ENCODE peak calls at places on chromosomes 11 and 22, in ten cellular contexts. K is GDM1; T is fibroblast of the aortic adventitia; C is SW 1271; P is iris pigment epithelial cell; H is amygdala; M is naive thymus-derived CD8-positive, alpha-beta T cell; X is posterior vena cava; Z is NCI-H1092 treated with DMSO at 0.1 percent for 48 hours; N is foreskin keratinocyte. W is an unnamed sample.

GRCh38 chr22:38172489-38173155 is 9.0 kb downstream of the PLA2G6 start:
- DNase-seq in K (peak), T (no peak), C (peak), P (no peak), H (peak), M (no peak), X (peak), Z (peak), N (no peak), W (no peak)

GRCh38 chr22:43216738-43217137 is 29.8 kb upstream of the TTLL12 start:
- DNase-seq in K (no peak), T (no peak), C (no peak), P (no peak), H (no peak), M (no peak), X (no peak), Z (no peak), N (no peak), W (no peak)

GRCh38 chr11:82988936-82989627 is 82.6 kb downstream of the RAB30 start:
- DNase-seq in K (no peak), T (no peak), C (no peak), P (no peak), H (peak), M (no peak), X (no peak), Z (no peak), N (no peak), W (no peak)

GRCh38 chr11:61023086-61024035 is 51.9 kb downstream of the CD6 start:
- DNase-seq in K (no peak), T (no peak), C (no peak), P (no peak), H (no peak), M (peak), X (peak), Z (peak), N (no peak), W (no peak)

GRCh38 chr22:41532908-41533825 is 11.1 kb downstream of the POLR3H start:
- DNase-seq in K (peak), T (peak), C (peak), P (peak), H (peak), M (peak), X (peak), Z (peak), N (no peak), W (peak)

GRCh38 chr22:47001288-47001687 is 238.8 kb downstream of the TBC1D22A start:
- DNase-seq in K (no peak), T (no peak), C (no peak), P (no peak), H (no peak), M (no peak), X (peak), Z (no peak), N (no peak), W (no peak)

GRCh38 chr11:65316979-65317786 is 2.5 kb downstream of the CDC42EP2 start:
- DNase-seq in K (no peak), T (peak), C (peak), P (peak), H (no peak), M (no peak), X (peak), Z (no peak), N (peak), W (no peak)

GRCh38 chr11:73383249-73384126 is 7.3 kb downstream of the RELT start:
- DNase-seq in K (no peak), T (no peak), C (no peak), P (no peak), H (no peak), M (no peak), X (no peak), Z (no peak), N (peak), W (no peak)

GRCh38 chr11:5092821-5093585 is 23.6 kb downstream of the OR52E1 start:
- DNase-seq in K (no peak), T (no peak), C (no peak), P (no peak), H (no peak), M (no peak), X (no peak), Z (no peak), N (no peak), W (no peak)

GRCh38 chr22:19042285-19043110 is 79.7 kb downstream of the DGCR2 start:
- DNase-seq in K (no peak), T (no peak), C (no peak), P (no peak), H (no peak), M (no peak), X (peak), Z (no peak), N (no peak), W (peak)

GRCh38 chr11:65560555-65561418 is 2.6 kb upstream of the LTBP3 start:
- DNase-seq in K (no peak), T (peak), C (peak), P (peak), H (peak), M (no peak), X (no peak), Z (peak), N (peak), W (peak)

GRCh38 chr11:123020968-123021367 is 39.3 kb upstream of the BSX start:
- DNase-seq in K (peak), T (peak), C (peak), P (peak), H (no peak), M (no peak), X (no peak), Z (peak), N (peak), W (peak)

W was measured in D341Med.